ENCODE peak calls at places on chromosomes 7 and 10, in five cellular contexts. One of them, this sample, is unnamed.

GRCh38 chr7:134826105-134826504 is 46.7 kb downstream of the CALD1 start:
- DNase-seq in neural crest cell: no peak
- DNase-seq in AG04450: peak
- DNase-seq in right atrium auricular region: no peak
- DNase-seq in endothelial cell: no peak
- DNase-seq in this sample: no peak

GRCh38 chr10:71771821-71772617 is 1.3 kb downstream of the VSIR start:
- DNase-seq in endothelial cell: no peak
- DNase-seq in AG04450: no peak
- DNase-seq in right atrium auricular region: peak
- DNase-seq in neural crest cell: no peak
- DNase-seq in this sample: peak

GRCh38 chr10:28587270-28587969 is 54.5 kb downstream of the WAC start:
- DNase-seq in AG04450: peak
- DNase-seq in neural crest cell: no peak
- DNase-seq in right atrium auricular region: no peak
- DNase-seq in endothelial cell: no peak
- DNase-seq in this sample: no peak

GRCh38 chr7:128831178-128831993 is 1.2 kb downstream of the FLNC start:
- DNase-seq in neural crest cell: peak
- DNase-seq in AG04450: no peak
- DNase-seq in right atrium auricular region: no peak
- DNase-seq in endothelial cell: peak
- DNase-seq in this sample: peak

GRCh38 chr10:118800920-118801319 is 46.1 kb upstream of the CACUL1 start:
- DNase-seq in right atrium auricular region: no peak
- DNase-seq in AG04450: no peak
- DNase-seq in neural crest cell: no peak
- DNase-seq in endothelial cell: peak
- DNase-seq in this sample: no peak

GRCh38 chr10:96043895-96044580 is 655 bp downstream of the CCNJ start:
- DNase-seq in endothelial cell: peak
- DNase-seq in AG04450: no peak
- DNase-seq in neural crest cell: peak
- DNase-seq in right atrium auricular region: peak
- DNase-seq in this sample: peak

GRCh38 chr10:133198206-133198605 is 31.8 kb upstream of the UTF1 start:
- DNase-seq in AG04450: no peak
- DNase-seq in neural crest cell: no peak
- DNase-seq in right atrium auricular region: no peak
- DNase-seq in endothelial cell: no peak
- DNase-seq in this sample: no peak

GRCh38 chr10:66924674-66925345 is 1.0 kb upstream of the LRRTM3 start:
- DNase-seq in endothelial cell: no peak
- DNase-seq in neural crest cell: no peak
- DNase-seq in AG04450: no peak
- DNase-seq in right atrium auricular region: no peak
- DNase-seq in this sample: no peak

GRCh38 chr10:124262971-124263370 is 155.8 kb downstream of the OAT start:
- DNase-seq in neural crest cell: no peak
- DNase-seq in AG04450: no peak
- DNase-seq in right atrium auricular region: no peak
- DNase-seq in endothelial cell: no peak
- DNase-seq in this sample: peak

GRCh38 chr7:30466266-30466665 is 12.3 kb downstream of the NOD1 start:
- DNase-seq in right atrium auricular region: no peak
- DNase-seq in AG04450: no peak
- DNase-seq in endothelial cell: no peak
- DNase-seq in neural crest cell: no peak
- DNase-seq in this sample: no peak

GRCh38 chr10:23192741-23193434 is 776 bp downstream of the PTF1A start:
- DNase-seq in endothelial cell: no peak
- DNase-seq in AG04450: no peak
- DNase-seq in neural crest cell: no peak
- DNase-seq in right atrium auricular region: no peak
- DNase-seq in this sample: no peak

GRCh38 chr7:42987648-42988214 is 55.6 kb downstream of the MRPL32 start:
- DNase-seq in neural crest cell: no peak
- DNase-seq in right atrium auricular region: no peak
- DNase-seq in AG04450: no peak
- DNase-seq in endothelial cell: no peak
- DNase-seq in this sample: no peak

GRCh38 chr10:51198170-51198569 is 123.9 kb downstream of the PRKG1 start:
- DNase-seq in neural crest cell: no peak
- DNase-seq in endothelial cell: no peak
- DNase-seq in AG04450: no peak
- DNase-seq in right atrium auricular region: no peak
- DNase-seq in this sample: no peak

GRCh38 chr7:121344497-121344896 is 15.7 kb downstream of the WNT16 start:
- DNase-seq in neural crest cell: no peak
- DNase-seq in AG04450: no peak
- DNase-seq in endothelial cell: no peak
- DNase-seq in right atrium auricular region: no peak
- DNase-seq in this sample: no peak

GRCh38 chr7:130891254-130892094 is 157.5 kb upstream of the KLF14 start:
- DNase-seq in right atrium auricular region: peak
- DNase-seq in neural crest cell: no peak
- DNase-seq in AG04450: peak
- DNase-seq in endothelial cell: no peak
- DNase-seq in this sample: peak

GRCh38 chr10:132173185-132173584 is 13.6 kb upstream of the DPYSL4 start:
- DNase-seq in neural crest cell: no peak
- DNase-seq in AG04450: no peak
- DNase-seq in right atrium auricular region: no peak
- DNase-seq in endothelial cell: no peak
- DNase-seq in this sample: no peak

GRCh38 chr10:133324198-133324792 is 12.4 kb downstream of the CALY start:
- DNase-seq in right atrium auricular region: no peak
- DNase-seq in AG04450: no peak
- DNase-seq in endothelial cell: no peak
- DNase-seq in neural crest cell: peak
- DNase-seq in this sample: peak

GRCh38 chr10:598415-599170 is 90.9 kb downstream of the DIP2C start:
- DNase-seq in endothelial cell: no peak
- DNase-seq in AG04450: peak
- DNase-seq in right atrium auricular region: no peak
- DNase-seq in neural crest cell: no peak
- DNase-seq in this sample: peak

GRCh38 chr7:57362868-57363267 is 87.1 kb upstream of the ZNF716 start:
- DNase-seq in neural crest cell: no peak
- DNase-seq in endothelial cell: no peak
- DNase-seq in AG04450: no peak
- DNase-seq in right atrium auricular region: no peak
- DNase-seq in this sample: no peak
- TF ChIP-seq CTCF in neural crest cell: no peak
- TF ChIP-seq CTCF in endothelial cell: no peak
- TF ChIP-seq CTCF in AG04450: no peak
- TF ChIP-seq CTCF in right atrium auricular region: no peak
- TF ChIP-seq CTCF in this sample: no peak

GRCh38 chr7:54678763-54679396 is 80.1 kb downstream of the SEC61G start:
- DNase-seq in neural crest cell: no peak
- DNase-seq in right atrium auricular region: no peak
- DNase-seq in endothelial cell: no peak
- DNase-seq in AG04450: no peak
- DNase-seq in this sample: no peak
- TF ChIP-seq CTCF in neural crest cell: no peak
- TF ChIP-seq CTCF in right atrium auricular region: no peak
- TF ChIP-seq CTCF in endothelial cell: no peak
- TF ChIP-seq CTCF in AG04450: no peak
- TF ChIP-seq CTCF in this sample: no peak

DNA sequence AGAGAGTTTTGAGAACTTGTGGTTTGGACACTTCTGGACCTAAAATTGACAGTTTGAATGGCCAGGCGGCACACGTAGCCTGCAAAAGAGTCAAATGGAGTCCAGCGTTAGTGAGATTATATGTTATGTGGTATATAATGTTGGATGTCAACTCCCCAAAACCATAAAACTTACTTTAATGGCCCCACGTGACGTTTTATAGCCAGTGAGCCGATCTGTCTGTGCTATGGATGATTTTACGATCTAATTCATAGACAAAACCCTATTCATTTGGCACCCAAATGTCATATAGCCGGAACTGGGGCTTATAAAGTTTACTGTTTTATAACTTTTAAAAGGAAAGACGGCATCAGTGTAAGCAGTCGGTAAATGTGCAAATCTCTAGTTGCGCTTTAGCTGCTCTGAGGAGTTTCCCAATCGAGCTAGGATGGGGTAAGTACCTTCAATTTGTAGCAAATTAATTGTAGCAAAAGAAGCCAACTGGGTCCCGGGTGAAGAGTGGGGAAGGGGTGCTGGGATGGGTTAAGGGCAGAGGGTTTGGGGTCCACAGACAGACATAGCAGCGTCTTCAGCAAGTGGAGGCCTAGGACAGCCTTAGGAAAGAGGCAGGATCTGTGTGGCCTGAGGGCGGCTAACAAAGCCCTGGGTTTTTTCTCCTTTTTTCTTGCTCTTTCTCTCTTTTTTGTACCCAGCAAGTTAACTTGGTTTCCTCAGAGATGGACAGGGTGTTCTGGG is 3.2 kb downstream of the HOXA5 start:
- DNase-seq in AG04450: no peak
- DNase-seq in right atrium auricular region: no peak
- DNase-seq in endothelial cell: no peak
- DNase-seq in neural crest cell: no peak
- DNase-seq in this sample: no peak
- TF ChIP-seq CTCF in AG04450: no peak
- TF ChIP-seq CTCF in right atrium auricular region: no peak
- TF ChIP-seq CTCF in endothelial cell: no peak
- TF ChIP-seq CTCF in neural crest cell: no peak
- TF ChIP-seq CTCF in this sample: no peak

GRCh38 chr10:98312816-98313215 is 44.8 kb upstream of the LOXL4 start:
- DNase-seq in right atrium auricular region: no peak
- DNase-seq in endothelial cell: no peak
- DNase-seq in AG04450: no peak
- DNase-seq in neural crest cell: no peak
- DNase-seq in this sample: no peak
- TF ChIP-seq CTCF in right atrium auricular region: no peak
- TF ChIP-seq CTCF in endothelial cell: no peak
- TF ChIP-seq CTCF in AG04450: no peak
- TF ChIP-seq CTCF in neural crest cell: no peak
- TF ChIP-seq CTCF in this sample: no peak

GRCh38 chr7:27131390-27131819 is 848 bp upstream of the HOXA4 start:
- DNase-seq in endothelial cell: no peak
- DNase-seq in AG04450: no peak
- DNase-seq in right atrium auricular region: no peak
- DNase-seq in neural crest cell: no peak
- DNase-seq in this sample: no peak

GRCh38 chr7:27130540-27131389 is at the start of gene HOXA4:
- DNase-seq in right atrium auricular region: no peak
- DNase-seq in AG04450: no peak
- DNase-seq in neural crest cell: peak
- DNase-seq in endothelial cell: peak
- DNase-seq in this sample: peak

GRCh38 chr7:27128776-27129728 is 1.5 kb downstream of the HOXA4 start:
- DNase-seq in AG04450: no peak
- DNase-seq in endothelial cell: no peak
- DNase-seq in right atrium auricular region: no peak
- DNase-seq in neural crest cell: no peak
- DNase-seq in this sample: no peak

GRCh38 chr7:27128034-27128433 is 2.5 kb downstream of the HOXA4 start:
- DNase-seq in endothelial cell: no peak
- DNase-seq in AG04450: peak
- DNase-seq in neural crest cell: no peak
- DNase-seq in right atrium auricular region: no peak
- DNase-seq in this sample: no peak

GRCh38 chr7:27129729-27130539 is 623 bp downstream of the HOXA4 start:
- DNase-seq in AG04450: no peak
- DNase-seq in neural crest cell: no peak
- DNase-seq in endothelial cell: no peak
- DNase-seq in right atrium auricular region: no peak
- DNase-seq in this sample: no peak
- TF ChIP-seq CTCF in AG04450: no peak
- TF ChIP-seq CTCF in neural crest cell: no peak
- TF ChIP-seq CTCF in endothelial cell: no peak
- TF ChIP-seq CTCF in right atrium auricular region: no peak
- TF ChIP-seq CTCF in this sample: no peak

GRCh38 chr10:47012214-47012613 is 101.0 kb downstream of the PTPN20 start:
- DNase-seq in neural crest cell: no peak
- DNase-seq in AG04450: no peak
- DNase-seq in endothelial cell: no peak
- DNase-seq in right atrium auricular region: no peak
- DNase-seq in this sample: no peak

GRCh38 chr10:47016564-47016963 is 105.3 kb downstream of the PTPN20 start:
- DNase-seq in neural crest cell: no peak
- DNase-seq in endothelial cell: no peak
- DNase-seq in AG04450: no peak
- DNase-seq in right atrium auricular region: peak
- DNase-seq in this sample: no peak

GRCh38 chr10:47015404-47015803 is 104.2 kb downstream of the PTPN20 start:
- DNase-seq in right atrium auricular region: no peak
- DNase-seq in AG04450: no peak
- DNase-seq in endothelial cell: no peak
- DNase-seq in neural crest cell: no peak
- DNase-seq in this sample: no peak

GRCh38 chr10:47009215-47009838 is 98.1 kb downstream of the PTPN20 start:
- DNase-seq in right atrium auricular region: peak
- DNase-seq in AG04450: no peak
- DNase-seq in endothelial cell: no peak
- DNase-seq in neural crest cell: no peak
- DNase-seq in this sample: no peak

DNA sequence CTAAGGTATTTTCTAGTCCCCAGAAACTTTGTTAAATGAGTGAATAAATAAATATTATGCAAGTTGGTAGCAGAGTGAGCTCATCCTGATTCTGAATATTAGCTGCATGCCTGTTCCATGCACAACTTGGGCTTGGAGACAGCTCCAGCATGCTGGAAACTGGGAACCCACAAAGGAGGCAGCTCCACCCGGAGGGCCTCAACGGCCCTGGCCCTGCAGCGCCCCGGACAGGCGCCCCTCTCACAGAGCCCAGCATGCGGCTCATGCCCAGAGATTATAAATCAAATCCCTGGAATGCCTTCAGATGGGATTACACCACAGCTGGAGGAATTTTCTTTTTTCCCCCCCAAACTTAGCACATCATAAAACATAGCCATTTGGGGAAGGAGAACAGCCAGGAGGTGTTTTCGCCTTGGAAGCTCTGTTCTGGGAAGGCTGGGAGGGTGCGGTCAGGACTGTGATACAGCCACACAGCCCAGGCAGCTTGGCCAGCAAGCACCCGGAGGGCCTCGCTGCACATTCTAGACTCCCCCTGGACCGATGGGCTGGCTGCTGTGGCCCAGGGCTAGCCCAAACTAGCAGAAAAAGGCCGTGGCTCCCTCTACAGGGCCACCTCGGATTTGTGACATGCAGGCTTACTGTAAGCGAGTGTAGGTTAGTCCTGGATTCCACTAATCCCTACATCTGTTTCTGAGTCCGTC is 102.4 kb downstream of the PTPN20 start:
- DNase-seq in endothelial cell: no peak
- DNase-seq in neural crest cell: no peak
- DNase-seq in AG04450: no peak
- DNase-seq in right atrium auricular region: peak
- DNase-seq in this sample: peak
- TF ChIP-seq CTCF in endothelial cell: no peak
- TF ChIP-seq CTCF in neural crest cell: no peak
- TF ChIP-seq CTCF in AG04450: no peak
- TF ChIP-seq CTCF in right atrium auricular region: no peak
- TF ChIP-seq CTCF in this sample: no peak

This sample was measured in tibial artery.